ENCODE peak calls at places on chromosomes 3 and 15, in eight cellular contexts. A is WTC11, W is natural killer cell, I is AG09309, H is body of pancreas, G is cardiac fibroblast, C is lower leg skin, U is GM13976. V is an unnamed sample.

GRCh38 chr3:46087871-46088270 is 60.6 kb upstream of the XCR1 start:
- DNase-seq in W (no peak), H (no peak), U (no peak), G (peak; percentile 59), C (no peak), I (no peak), A (no peak), V (no peak)

GRCh38 chr3:186806173-186807055 is at the start of gene RFC4:
- DNase-seq in I (no peak), C (peak; percentile 78), A (peak; percentile 82), W (peak; percentile 74), G (peak; percentile 65), H (peak; percentile 86), U (peak; percentile 87), V (peak; percentile 86)

GRCh38 chr15:99907698-99908097 is 174.5 kb upstream of the LYSMD4 start:
- DNase-seq in A (no peak), G (no peak), C (no peak), U (no peak), H (no peak), W (no peak), I (no peak), V (no peak)

GRCh38 chr3:123159926-123160635 is 41.7 kb upstream of the SEC22A start:
- DNase-seq in I (peak; percentile 10), G (no peak), U (no peak), C (no peak), A (no peak), H (no peak), W (no peak), V (no peak)

GRCh38 chr15:68578175-68578959 is 426 bp upstream of the CORO2B start:
- DNase-seq in G (peak; percentile 77), C (peak; percentile 51), U (no peak), A (peak; percentile 53), I (peak; percentile 10), H (peak; percentile 43), W (peak; percentile 21), V (no peak)

GRCh38 chr3:41418961-41419691 is 219.8 kb downstream of the CTNNB1 start:
- DNase-seq in C (no peak), A (no peak), G (peak; percentile 33), H (no peak), U (no peak), I (no peak), W (peak; percentile 51), V (peak; percentile 10)

GRCh38 chr3:69649120-69649519 is 90.1 kb upstream of the MITF start:
- DNase-seq in W (no peak), I (no peak), H (no peak), C (no peak), G (peak; percentile 46), A (no peak), U (no peak), V (no peak)

GRCh38 chr3:67540198-67540894 is 114.1 kb downstream of the SUCLG2 start:
- DNase-seq in C (no peak), I (no peak), H (no peak), A (peak; percentile 30), W (no peak), G (no peak), U (no peak), V (no peak)

GRCh38 chr3:159775372-159775961 is 213.2 kb upstream of the IL12A start:
- DNase-seq in W (no peak), C (peak; percentile 35), G (peak; percentile 88), A (peak; percentile 44), I (peak; percentile 52), U (no peak), H (no peak), V (no peak)

GRCh38 chr3:100169186-100169585 is 54.9 kb upstream of the FILIP1L start:
- DNase-seq in A (no peak), I (no peak), H (no peak), U (no peak), W (no peak), G (peak; percentile 49), C (no peak), V (no peak)

GRCh38 chr15:60932051-60932915 is 296.8 kb downstream of the RORA start:
- DNase-seq in C (peak; percentile 72), G (peak; percentile 74), I (peak; percentile 80), U (no peak), W (no peak), H (no peak), A (no peak), V (no peak)

GRCh38 chr3:100113728-100114412 is 431 bp downstream of the FILIP1L start:
- DNase-seq in G (no peak), I (no peak), U (no peak), H (no peak), W (no peak), C (no peak), A (no peak), V (no peak)

GRCh38 chr15:69807752-69808151 is 290.0 kb downstream of the TLE3 start:
- DNase-seq in U (no peak), I (no peak), G (peak; percentile 34), A (no peak), W (no peak), C (peak; percentile 56), H (no peak), V (no peak)

GRCh38 chr15:37520026-37520425 is 414.4 kb upstream of the TMCO5A start:
- DNase-seq in A (no peak), U (no peak), W (no peak), C (no peak), I (no peak), H (no peak), G (no peak), V (no peak)

GRCh38 chr3:71868891-71869290 is 83.9 kb upstream of the PROK2 start:
- DNase-seq in G (no peak), C (no peak), U (no peak), A (no peak), H (no peak), W (no peak), I (no peak), V (no peak)

GRCh38 chr3:171451915-171452707 is 8.1 kb downstream of the TNIK start:
- DNase-seq in A (no peak), G (no peak), H (no peak), U (no peak), W (no peak), C (no peak), I (no peak), V (no peak)

GRCh38 chr3:107206141-107206540 is 171.1 kb upstream of the CCDC54 start:
- DNase-seq in W (no peak), A (no peak), H (no peak), G (peak; percentile 81), I (no peak), U (peak; percentile 12), C (no peak), V (peak; percentile 11)

GRCh38 chr15:79310985-79311900 is at the start of gene TMED3:
- DNase-seq in A (peak; percentile 79), W (peak; percentile 71), U (peak; percentile 98), G (peak; percentile 87), H (peak; percentile 82), I (peak; percentile 48), C (no peak), V (peak; percentile 98)
- TF ChIP-seq CTCF in A (no peak), W (peak; percentile 12), U (peak; percentile 28), G (peak; percentile 15), H (no peak), I (no peak), C (no peak), V (peak; percentile 41)

DNA sequence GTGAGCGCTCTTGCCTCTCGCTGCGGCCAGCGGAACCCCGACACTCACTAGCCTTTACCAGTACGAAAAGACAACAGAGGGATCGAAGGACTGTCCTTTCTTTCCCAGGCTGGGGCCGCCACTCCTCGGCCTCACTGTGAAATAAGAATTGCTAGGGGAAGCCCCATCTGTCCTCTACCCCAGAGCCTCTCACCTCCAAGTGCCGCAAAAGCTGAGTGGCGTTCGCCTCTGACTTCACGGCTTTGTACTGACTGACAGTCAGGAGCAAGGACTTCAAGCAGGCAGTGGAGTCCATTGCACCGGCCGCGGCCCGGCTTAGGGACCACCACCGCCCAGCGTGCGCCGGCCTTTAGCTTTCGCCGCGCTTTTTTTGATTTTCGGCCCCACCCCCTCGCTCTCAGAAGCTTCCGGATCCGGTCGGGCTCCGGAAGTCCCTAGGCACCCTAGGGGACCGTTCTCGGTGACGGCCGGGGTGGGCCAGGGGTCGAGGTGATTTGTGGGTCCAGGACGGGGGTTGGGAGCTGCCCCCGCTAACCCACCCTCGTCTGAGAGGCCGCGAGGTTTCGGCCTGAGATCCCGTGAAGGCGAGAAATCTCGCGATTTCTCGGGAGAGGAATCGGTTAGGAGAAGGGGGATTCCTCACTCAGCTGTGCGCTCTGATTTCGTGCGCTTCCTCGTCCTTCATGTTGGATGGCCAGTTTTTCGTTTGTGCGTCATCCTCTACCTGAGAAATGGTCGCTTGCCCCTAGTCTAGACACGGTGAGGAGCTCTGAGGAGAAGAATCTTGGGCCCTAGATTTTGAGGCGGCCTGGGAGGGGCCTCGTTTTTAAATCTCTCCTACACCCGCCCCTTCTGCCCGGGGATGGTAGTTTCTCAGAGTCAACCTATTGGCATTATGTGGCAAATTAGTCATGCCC is at the start of the genes CIP2A and DZIP3:
- DNase-seq in C (peak; percentile 65), A (peak; percentile 97), G (peak; percentile 94), U (peak; percentile 90), H (peak; percentile 75), W (peak; percentile 84), I (peak; percentile 58), V (peak; percentile 92)
- TF ChIP-seq CTCF in C (no peak), A (no peak), G (no peak), U (peak; percentile 4), H (no peak), W (no peak), I (no peak), V (no peak)

DNA sequence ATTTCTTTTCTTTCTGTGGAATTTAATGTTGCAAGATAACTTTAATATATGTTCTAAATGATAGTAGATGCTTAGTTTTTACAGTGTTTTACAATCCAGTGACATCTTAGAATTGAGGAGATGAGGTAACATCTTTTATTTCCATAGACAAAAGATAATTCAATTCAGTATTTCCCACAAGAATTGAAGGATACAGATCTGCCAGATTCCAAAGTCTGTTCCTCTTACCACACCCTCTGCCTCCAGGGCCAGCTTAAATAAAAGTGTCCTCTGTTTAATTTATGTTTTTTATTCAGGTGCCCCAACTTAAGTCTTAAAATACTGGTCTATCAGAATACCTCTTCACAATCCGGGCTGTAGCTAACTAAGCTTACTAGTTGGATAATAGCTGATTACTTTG is 6.5 kb downstream of the STT3B start:
- DNase-seq in A (no peak), U (no peak), H (no peak), G (no peak), C (no peak), W (no peak), I (no peak), V (no peak)
- TF ChIP-seq CTCF in A (no peak), U (no peak), H (no peak), G (no peak), C (no peak), W (no peak), I (no peak), V (no peak)

GRCh38 chr3:52154135-52155094 is at the start of gene POC1A:
- DNase-seq in A (peak; percentile 92), W (peak; percentile 89), C (peak; percentile 99), U (peak; percentile 94), I (peak; percentile 93), H (peak; percentile 97), G (peak; percentile 98), V (peak; percentile 92)

GRCh38 chr3:52155912-52156311 is 1.7 kb upstream of the POC1A start:
- DNase-seq in C (no peak), G (no peak), A (no peak), W (no peak), U (no peak), H (no peak), I (no peak), V (no peak)

GRCh38 chr3:52150860-52151259 is 3.4 kb downstream of the POC1A start:
- DNase-seq in G (no peak), I (no peak), C (no peak), H (no peak), U (no peak), A (no peak), W (no peak), V (no peak)

GRCh38 chr3:52150357-52150756 is 3.9 kb downstream of the POC1A start:
- DNase-seq in U (no peak), C (no peak), W (no peak), G (no peak), A (no peak), H (no peak), I (no peak), V (no peak)

GRCh38 chr3:52153389-52154096 is 680 bp downstream of the POC1A start:
- DNase-seq in H (no peak), U (no peak), G (no peak), W (no peak), A (peak; percentile 63), C (peak; percentile 26), I (no peak), V (no peak)
- TF ChIP-seq CTCF in H (no peak), U (no peak), G (no peak), W (no peak), A (no peak), C (no peak), I (no peak), V (no peak)

V was measured in GM10248.